ENCODE peak calls at places on chromosomes 16 and 17, in ten cellular contexts. One of them, this sample, is unnamed. For H3K4me1, the result is how much of the 10 kb centered on the place peaks cover.

GRCh38 chr17:48814504-48814903 is 2.5 kb downstream of the TTLL6 start:
- DNase-seq in heart left ventricle: peak
- DNase-seq in IMR-90: peak
- DNase-seq in breast epithelium: no peak
- DNase-seq in sigmoid colon: no peak
- DNase-seq in BE2C: peak
- DNase-seq in mucosa of descending colon: no peak
- DNase-seq in thoracic aorta: no peak
- DNase-seq in fibroblast of lung: peak
- DNase-seq in A549: peak
- DNase-seq in this sample: peak

GRCh38 chr17:71412803-71413202 is 708.0 kb upstream of the SOX9 start:
- DNase-seq in heart left ventricle: no peak
- DNase-seq in sigmoid colon: no peak
- DNase-seq in A549: peak
- DNase-seq in IMR-90: peak
- DNase-seq in BE2C: no peak
- DNase-seq in thoracic aorta: no peak
- DNase-seq in fibroblast of lung: peak
- DNase-seq in breast epithelium: no peak
- DNase-seq in mucosa of descending colon: no peak
- DNase-seq in this sample: no peak

GRCh38 chr16:50859628-50860360 is 117.9 kb downstream of the CYLD start:
- DNase-seq in mucosa of descending colon: no peak
- DNase-seq in BE2C: no peak
- DNase-seq in thoracic aorta: no peak
- DNase-seq in IMR-90: no peak
- DNase-seq in sigmoid colon: no peak
- DNase-seq in heart left ventricle: no peak
- DNase-seq in breast epithelium: no peak
- DNase-seq in A549: no peak
- DNase-seq in fibroblast of lung: no peak
- DNase-seq in this sample: no peak

GRCh38 chr16:51919736-51920135 is 627.2 kb downstream of the TOX3 start:
- DNase-seq in thoracic aorta: no peak
- DNase-seq in A549: no peak
- DNase-seq in mucosa of descending colon: no peak
- DNase-seq in heart left ventricle: no peak
- DNase-seq in fibroblast of lung: no peak
- DNase-seq in breast epithelium: no peak
- DNase-seq in BE2C: no peak
- DNase-seq in IMR-90: peak
- DNase-seq in sigmoid colon: no peak
- DNase-seq in this sample: no peak

GRCh38 chr17:75854111-75854748 is 905 bp downstream of the WBP2 start:
- DNase-seq in thoracic aorta: no peak
- DNase-seq in A549: peak
- DNase-seq in heart left ventricle: no peak
- DNase-seq in fibroblast of lung: peak
- DNase-seq in breast epithelium: peak
- DNase-seq in BE2C: no peak
- DNase-seq in mucosa of descending colon: no peak
- DNase-seq in IMR-90: peak
- DNase-seq in sigmoid colon: peak
- DNase-seq in this sample: peak

GRCh38 chr17:1998426-1998784 is 26.7 kb downstream of the RTN4RL1 start:
- DNase-seq in sigmoid colon: no peak
- DNase-seq in breast epithelium: no peak
- DNase-seq in IMR-90: no peak
- DNase-seq in mucosa of descending colon: no peak
- DNase-seq in A549: no peak
- DNase-seq in heart left ventricle: no peak
- DNase-seq in BE2C: no peak
- DNase-seq in thoracic aorta: no peak
- DNase-seq in fibroblast of lung: no peak
- DNase-seq in this sample: peak

GRCh38 chr17:50865060-50865867 is 890 bp downstream of the TOB1 start:
- DNase-seq in sigmoid colon: peak
- DNase-seq in A549: peak
- DNase-seq in fibroblast of lung: peak
- DNase-seq in thoracic aorta: no peak
- DNase-seq in mucosa of descending colon: peak
- DNase-seq in heart left ventricle: peak
- DNase-seq in breast epithelium: no peak
- DNase-seq in BE2C: peak
- DNase-seq in IMR-90: peak
- DNase-seq in this sample: peak

GRCh38 chr16:27646811-27647210 is 96.9 kb downstream of the KATNIP start:
- DNase-seq in BE2C: no peak
- DNase-seq in sigmoid colon: no peak
- DNase-seq in A549: no peak
- DNase-seq in mucosa of descending colon: no peak
- DNase-seq in IMR-90: peak
- DNase-seq in fibroblast of lung: no peak
- DNase-seq in heart left ventricle: no peak
- DNase-seq in thoracic aorta: no peak
- DNase-seq in breast epithelium: no peak
- DNase-seq in this sample: no peak

GRCh38 chr17:50046179-50046578 is 9.7 kb upstream of the ITGA3 start:
- DNase-seq in breast epithelium: no peak
- DNase-seq in IMR-90: no peak
- DNase-seq in fibroblast of lung: no peak
- DNase-seq in mucosa of descending colon: peak
- DNase-seq in sigmoid colon: no peak
- DNase-seq in BE2C: no peak
- DNase-seq in heart left ventricle: no peak
- DNase-seq in thoracic aorta: no peak
- DNase-seq in A549: no peak
- DNase-seq in this sample: peak

GRCh38 chr16:79437764-79438728 is 162.5 kb downstream of the MAF start:
- DNase-seq in IMR-90: no peak
- DNase-seq in heart left ventricle: no peak
- DNase-seq in sigmoid colon: no peak
- DNase-seq in thoracic aorta: no peak
- DNase-seq in breast epithelium: peak
- DNase-seq in fibroblast of lung: no peak
- DNase-seq in BE2C: no peak
- DNase-seq in mucosa of descending colon: no peak
- DNase-seq in A549: no peak
- DNase-seq in this sample: peak

GRCh38 chr16:2438121-2438520 is 8.9 kb downstream of the CCNF start:
- DNase-seq in sigmoid colon: no peak
- DNase-seq in heart left ventricle: no peak
- DNase-seq in A549: no peak
- DNase-seq in thoracic aorta: no peak
- DNase-seq in BE2C: no peak
- DNase-seq in breast epithelium: no peak
- DNase-seq in IMR-90: no peak
- DNase-seq in mucosa of descending colon: peak
- DNase-seq in fibroblast of lung: no peak
- DNase-seq in this sample: peak

GRCh38 chr16:2439598-2439997 is 10.4 kb downstream of the CCNF start:
- DNase-seq in mucosa of descending colon: peak
- DNase-seq in heart left ventricle: no peak
- DNase-seq in A549: no peak
- DNase-seq in IMR-90: no peak
- DNase-seq in sigmoid colon: no peak
- DNase-seq in BE2C: no peak
- DNase-seq in thoracic aorta: no peak
- DNase-seq in fibroblast of lung: no peak
- DNase-seq in breast epithelium: no peak
- DNase-seq in this sample: no peak

GRCh38 chr16:2437032-2437790 is 8.0 kb downstream of the CCNF start:
- DNase-seq in thoracic aorta: no peak
- DNase-seq in mucosa of descending colon: peak
- DNase-seq in BE2C: no peak
- DNase-seq in A549: no peak
- DNase-seq in IMR-90: no peak
- DNase-seq in fibroblast of lung: no peak
- DNase-seq in heart left ventricle: no peak
- DNase-seq in sigmoid colon: peak
- DNase-seq in breast epithelium: no peak
- DNase-seq in this sample: no peak

GRCh38 chr16:2432801-2433505 is 3.7 kb downstream of the CCNF start:
- DNase-seq in fibroblast of lung: no peak
- DNase-seq in IMR-90: no peak
- DNase-seq in sigmoid colon: no peak
- DNase-seq in BE2C: no peak
- DNase-seq in A549: no peak
- DNase-seq in mucosa of descending colon: no peak
- DNase-seq in heart left ventricle: no peak
- DNase-seq in breast epithelium: no peak
- DNase-seq in thoracic aorta: no peak
- DNase-seq in this sample: no peak

GRCh38 chr16:2436110-2436509 is 6.9 kb downstream of the CCNF start:
- DNase-seq in heart left ventricle: no peak
- DNase-seq in fibroblast of lung: no peak
- DNase-seq in mucosa of descending colon: peak
- DNase-seq in breast epithelium: peak
- DNase-seq in BE2C: no peak
- DNase-seq in thoracic aorta: no peak
- DNase-seq in IMR-90: no peak
- DNase-seq in A549: no peak
- DNase-seq in sigmoid colon: peak
- DNase-seq in this sample: no peak
- H3K4me3 ChIP-seq in heart left ventricle: no peak
- H3K4me3 ChIP-seq in fibroblast of lung: no peak
- H3K4me3 ChIP-seq in mucosa of descending colon: no peak
- H3K4me3 ChIP-seq in breast epithelium: no peak
- H3K4me3 ChIP-seq in BE2C: no peak
- H3K4me3 ChIP-seq in thoracic aorta: no peak
- H3K4me3 ChIP-seq in IMR-90: no peak
- H3K4me3 ChIP-seq in A549: no peak
- H3K4me3 ChIP-seq in sigmoid colon: no peak
- H3K4me3 ChIP-seq in this sample: no peak

GRCh38 chr17:57945999-57946797 is 9.0 kb downstream of the CUEDC1 start:
- DNase-seq in breast epithelium: no peak
- DNase-seq in fibroblast of lung: peak
- DNase-seq in heart left ventricle: no peak
- DNase-seq in IMR-90: peak
- DNase-seq in mucosa of descending colon: no peak
- DNase-seq in A549: no peak
- DNase-seq in BE2C: no peak
- DNase-seq in thoracic aorta: no peak
- DNase-seq in sigmoid colon: no peak
- DNase-seq in this sample: no peak
- TF ChIP-seq CTCF in breast epithelium: no peak
- TF ChIP-seq CTCF in fibroblast of lung: no peak
- TF ChIP-seq CTCF in heart left ventricle: no peak
- TF ChIP-seq CTCF in IMR-90: no peak
- TF ChIP-seq CTCF in mucosa of descending colon: no peak
- TF ChIP-seq CTCF in A549: no peak
- TF ChIP-seq CTCF in BE2C: no peak
- TF ChIP-seq CTCF in thoracic aorta: no peak
- TF ChIP-seq CTCF in sigmoid colon: no peak
- TF ChIP-seq CTCF in this sample: no peak

GRCh38 chr16:57637020-57637419 is 8.6 kb downstream of the ADGRG1 start:
- DNase-seq in breast epithelium: peak
- DNase-seq in heart left ventricle: no peak
- DNase-seq in mucosa of descending colon: no peak
- DNase-seq in A549: no peak
- DNase-seq in BE2C: no peak
- DNase-seq in fibroblast of lung: peak
- DNase-seq in sigmoid colon: no peak
- DNase-seq in IMR-90: no peak
- DNase-seq in thoracic aorta: no peak
- DNase-seq in this sample: no peak

GRCh38 chr16:57639172-57639571 is 10.7 kb downstream of the ADGRG1 start:
- DNase-seq in BE2C: peak
- DNase-seq in heart left ventricle: no peak
- DNase-seq in fibroblast of lung: peak
- DNase-seq in thoracic aorta: no peak
- DNase-seq in IMR-90: no peak
- DNase-seq in A549: no peak
- DNase-seq in mucosa of descending colon: no peak
- DNase-seq in sigmoid colon: no peak
- DNase-seq in breast epithelium: no peak
- DNase-seq in this sample: peak

GRCh38 chr16:57637424-57637823 is 9.0 kb downstream of the ADGRG1 start:
- DNase-seq in IMR-90: no peak
- DNase-seq in fibroblast of lung: no peak
- DNase-seq in BE2C: no peak
- DNase-seq in breast epithelium: peak
- DNase-seq in A549: no peak
- DNase-seq in sigmoid colon: peak
- DNase-seq in heart left ventricle: peak
- DNase-seq in thoracic aorta: no peak
- DNase-seq in mucosa of descending colon: no peak
- DNase-seq in this sample: no peak

GRCh38 chr16:57638381-57638780 is 10.0 kb downstream of the ADGRG1 start:
- DNase-seq in BE2C: no peak
- DNase-seq in thoracic aorta: no peak
- DNase-seq in sigmoid colon: no peak
- DNase-seq in breast epithelium: no peak
- DNase-seq in IMR-90: no peak
- DNase-seq in heart left ventricle: no peak
- DNase-seq in fibroblast of lung: no peak
- DNase-seq in A549: no peak
- DNase-seq in mucosa of descending colon: no peak
- DNase-seq in this sample: no peak

DNA sequence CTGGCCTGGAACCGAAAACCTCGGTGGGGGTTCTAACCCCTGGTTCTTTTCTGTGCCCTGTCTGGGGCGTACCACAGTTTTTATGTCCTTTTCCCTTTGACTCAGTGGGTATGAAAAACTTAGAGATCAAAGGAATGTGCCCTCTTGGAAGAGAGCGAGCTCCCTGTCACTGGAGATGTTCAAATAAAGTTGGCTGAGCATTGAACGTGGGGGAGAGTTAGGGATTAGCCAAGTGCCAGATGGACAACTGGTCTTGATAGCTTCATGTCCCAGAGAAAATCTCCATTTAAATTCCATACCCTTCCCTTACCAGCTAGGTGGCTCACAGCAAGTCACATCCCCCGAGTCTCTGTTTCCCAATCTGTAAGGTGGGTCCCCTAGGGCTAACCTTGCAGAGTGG is 9.5 kb downstream of the ADGRG1 start:
- DNase-seq in BE2C: no peak
- DNase-seq in IMR-90: no peak
- DNase-seq in mucosa of descending colon: no peak
- DNase-seq in heart left ventricle: no peak
- DNase-seq in breast epithelium: no peak
- DNase-seq in thoracic aorta: no peak
- DNase-seq in A549: no peak
- DNase-seq in sigmoid colon: no peak
- DNase-seq in fibroblast of lung: no peak
- DNase-seq in this sample: no peak
- H3K4me1 ChIP-seq in BE2C: under half
- H3K4me1 ChIP-seq in IMR-90: under half
- H3K4me1 ChIP-seq in mucosa of descending colon: under half
- H3K4me1 ChIP-seq in heart left ventricle: half or more
- H3K4me1 ChIP-seq in breast epithelium: under half
- H3K4me1 ChIP-seq in thoracic aorta: under half
- H3K4me1 ChIP-seq in A549: half or more
- H3K4me1 ChIP-seq in sigmoid colon: under half
- H3K4me1 ChIP-seq in fibroblast of lung: under half
- H3K4me1 ChIP-seq in this sample: under half

DNA sequence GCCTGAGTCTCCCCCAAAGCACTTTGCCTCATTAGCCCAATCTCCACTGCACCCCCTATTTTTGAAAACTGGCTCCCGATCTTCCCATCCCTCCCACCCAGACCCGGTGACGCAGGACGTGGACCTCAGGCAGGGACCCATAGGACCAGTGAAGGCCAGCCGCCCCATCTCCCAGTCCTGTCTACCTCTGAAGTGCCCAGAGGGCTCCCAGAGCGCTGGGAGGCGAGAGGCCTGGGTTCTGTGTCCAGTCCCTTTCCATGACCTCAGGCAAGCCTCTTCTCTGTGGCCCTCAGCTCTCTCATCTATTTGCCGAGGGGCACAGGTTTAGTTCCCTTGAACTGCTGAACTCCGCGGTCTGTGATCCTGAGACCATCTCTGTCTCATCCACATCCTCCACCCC is 714 bp downstream of the TNS4 start:
- DNase-seq in fibroblast of lung: no peak
- DNase-seq in heart left ventricle: no peak
- DNase-seq in thoracic aorta: no peak
- DNase-seq in IMR-90: no peak
- DNase-seq in mucosa of descending colon: no peak
- DNase-seq in breast epithelium: no peak
- DNase-seq in sigmoid colon: peak
- DNase-seq in BE2C: no peak
- DNase-seq in A549: no peak
- DNase-seq in this sample: peak
- H3K4me3 ChIP-seq in fibroblast of lung: no peak
- H3K4me3 ChIP-seq in heart left ventricle: no peak
- H3K4me3 ChIP-seq in thoracic aorta: no peak
- H3K4me3 ChIP-seq in IMR-90: no peak
- H3K4me3 ChIP-seq in mucosa of descending colon: no peak
- H3K4me3 ChIP-seq in breast epithelium: peak
- H3K4me3 ChIP-seq in sigmoid colon: no peak
- H3K4me3 ChIP-seq in BE2C: no peak
- H3K4me3 ChIP-seq in A549: peak
- H3K4me3 ChIP-seq in this sample: no peak